ENCODE peak calls at places on chromosomes 4 and X, in seven cellular contexts. C is OCI-LY7, Y is testis, K is dorsolateral prefrontal cortex, X is foreskin fibroblast, W is MM.1S, O is HCT116. M is an unnamed sample.

GRCh38 chrX:136525738-136526606 is 6.0 kb upstream of the VGLL1 start:
- DNase-seq in K (peak; percentile 49), X (peak; percentile 77), O (no peak), C (no peak), Y (peak; percentile 80), W (no peak), M (no peak)

GRCh38 chr4:151091047-151091446 is 8.4 kb upstream of the RPS3A start:
- DNase-seq in K (no peak), X (no peak), Y (no peak), O (no peak), C (no peak), W (no peak), M (no peak)

GRCh38 chr4:74206088-74206826 is 48.3 kb downstream of the MTHFD2L start:
- DNase-seq in Y (peak; percentile 43), C (no peak), W (peak; percentile 67), K (no peak), O (no peak), X (no peak), M (no peak)

GRCh38 chr4:185859106-185859505 is 47.1 kb upstream of the SORBS2 start:
- DNase-seq in O (no peak), Y (no peak), W (no peak), X (no peak), C (no peak), K (no peak), M (no peak)

GRCh38 chrX:129781134-129782014 is 1.6 kb downstream of the SASH3 start:
- DNase-seq in W (peak; percentile 92), O (no peak), C (peak; percentile 92), K (no peak), Y (peak; percentile 19), X (no peak), M (no peak)

GRCh38 chrX:137428251-137428661 is 137.7 kb upstream of the ZIC3 start:
- DNase-seq in Y (no peak), K (no peak), C (no peak), X (no peak), O (no peak), W (no peak), M (peak; percentile 42)

GRCh38 chr4:65538571-65538970 is 131.7 kb downstream of the EPHA5 start:
- DNase-seq in X (no peak), Y (no peak), K (no peak), C (no peak), W (no peak), O (no peak), M (no peak)

GRCh38 chrX:115625577-115626301 is 64.8 kb downstream of the PLS3 start:
- DNase-seq in Y (no peak), C (no peak), O (no peak), W (no peak), X (no peak), K (no peak), M (no peak)

GRCh38 chrX:31500920-31501319 is 429.1 kb upstream of the FTHL17 start:
- DNase-seq in O (no peak), K (no peak), Y (no peak), C (no peak), X (no peak), W (peak; percentile 34), M (no peak)

GRCh38 chr4:38202223-38202622 is 242.0 kb downstream of the PTTG2 start:
- DNase-seq in K (no peak), W (no peak), Y (no peak), X (no peak), C (no peak), O (no peak), M (no peak)

GRCh38 chrX:32408389-32408788 is 803.0 kb downstream of the DMD start:
- DNase-seq in O (no peak), Y (no peak), K (no peak), W (peak; percentile 27), C (peak; percentile 62), X (no peak), M (no peak)

GRCh38 chr4:4680243-4680642 is 138.4 kb upstream of the STX18 start:
- DNase-seq in X (no peak), C (no peak), K (no peak), W (no peak), Y (no peak), O (no peak), M (no peak)

GRCh38 chrX:120797201-120797938 is 78.3 kb downstream of the CT47B1 start:
- DNase-seq in W (no peak), O (no peak), C (no peak), K (no peak), Y (no peak), X (no peak), M (no peak)

GRCh38 chrX:17547658-17548057 is 172.7 kb downstream of the NHS start:
- DNase-seq in O (peak; percentile 39), C (no peak), X (peak; percentile 77), Y (peak; percentile 64), K (no peak), W (peak; percentile 55), M (no peak)

GRCh38 chr4:16222957-16223527 is 3.2 kb downstream of the TAPT1 start:
- DNase-seq in O (no peak), Y (no peak), C (no peak), X (no peak), K (no peak), W (no peak), M (no peak)

GRCh38 chr4:182711211-182711610 is 206.0 kb downstream of the DCTD start:
- DNase-seq in K (no peak), Y (no peak), W (no peak), C (no peak), O (no peak), X (no peak), M (no peak)

GRCh38 chr4:182717788-182718583 is 199.2 kb downstream of the DCTD start:
- DNase-seq in K (no peak), W (no peak), X (no peak), O (no peak), C (no peak), Y (no peak), M (no peak)

GRCh38 chr4:182716207-182716606 is 201.0 kb downstream of the DCTD start:
- DNase-seq in X (no peak), O (no peak), K (no peak), W (no peak), Y (no peak), C (no peak), M (no peak)

DNA sequence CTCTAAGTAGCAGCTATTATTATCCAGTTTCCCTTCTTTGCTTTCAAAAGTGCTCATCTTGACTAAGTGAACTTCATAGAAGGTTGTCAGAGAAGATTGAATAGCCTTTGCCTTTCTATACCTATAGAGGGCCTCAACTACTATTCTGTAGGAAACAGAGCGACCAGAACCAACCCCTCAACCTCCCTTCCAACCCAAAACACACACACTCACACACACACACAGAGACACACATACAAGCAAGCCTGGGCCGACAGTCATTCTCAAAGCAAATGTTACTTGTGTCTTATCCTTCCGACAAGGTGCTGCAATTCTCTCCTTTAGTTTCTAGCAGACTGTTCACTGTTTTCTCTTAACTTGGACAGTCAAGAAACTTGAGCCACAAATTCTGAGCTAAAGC is 201.6 kb downstream of the DCTD start:
- DNase-seq in Y (no peak), O (no peak), X (no peak), K (no peak), C (no peak), W (no peak), M (no peak)
- TF ChIP-seq CTCF in Y (no peak), O (no peak), X (no peak), K (no peak), C (no peak), W (no peak), M (no peak)

GRCh38 chr4:45971108-45971507 is 152.7 kb downstream of the GABRG1 start:
- DNase-seq in W (no peak), Y (no peak), K (no peak), C (no peak), O (no peak), X (no peak), M (no peak)
- TF ChIP-seq CTCF in W (no peak), Y (no peak), K (no peak), C (no peak), O (no peak), X (no peak), M (no peak)

DNA sequence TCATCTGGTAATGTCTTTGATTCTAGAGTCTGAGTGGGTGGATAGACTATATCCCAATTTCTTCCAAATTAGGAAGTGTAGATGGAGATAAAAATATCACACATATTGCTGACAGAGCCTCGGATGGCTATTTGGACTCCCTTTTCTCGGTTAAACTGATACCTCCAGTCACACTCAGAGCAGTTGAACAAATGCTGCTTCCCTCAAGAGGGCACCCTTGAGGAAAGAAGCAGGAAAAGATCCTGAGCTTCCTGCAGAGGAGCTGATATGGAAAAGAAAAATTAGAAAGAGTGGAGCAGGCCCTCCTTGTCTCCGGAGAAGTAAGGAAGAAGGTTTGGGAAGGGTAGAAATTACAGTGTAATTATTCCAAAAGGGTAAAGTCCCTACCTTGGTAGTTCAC is 96.2 kb upstream of the CCSER1 start:
- DNase-seq in K (no peak), C (no peak), X (no peak), Y (peak; percentile 45), O (peak; percentile 23), W (no peak), M (no peak)
- TF ChIP-seq CTCF in K (peak; percentile 18), C (peak; percentile 12), X (no peak), Y (peak; percentile 8), O (peak; percentile 50), W (no peak), M (no peak)

GRCh38 chr4:181582595-181582994 is 660.6 kb upstream of the TENM3 start:
- DNase-seq in C (peak; percentile 5), X (no peak), W (no peak), O (no peak), Y (peak; percentile 30), K (no peak), M (no peak)
- TF ChIP-seq CTCF in C (peak; percentile 59), X (no peak), W (no peak), O (peak; percentile 44), Y (no peak), K (no peak), M (no peak)

GRCh38 chrX:70669120-70669519 is 224.5 kb downstream of the DLG3 start:
- DNase-seq in O (no peak), Y (no peak), X (no peak), K (no peak), C (no peak), W (no peak), M (no peak)

DNA sequence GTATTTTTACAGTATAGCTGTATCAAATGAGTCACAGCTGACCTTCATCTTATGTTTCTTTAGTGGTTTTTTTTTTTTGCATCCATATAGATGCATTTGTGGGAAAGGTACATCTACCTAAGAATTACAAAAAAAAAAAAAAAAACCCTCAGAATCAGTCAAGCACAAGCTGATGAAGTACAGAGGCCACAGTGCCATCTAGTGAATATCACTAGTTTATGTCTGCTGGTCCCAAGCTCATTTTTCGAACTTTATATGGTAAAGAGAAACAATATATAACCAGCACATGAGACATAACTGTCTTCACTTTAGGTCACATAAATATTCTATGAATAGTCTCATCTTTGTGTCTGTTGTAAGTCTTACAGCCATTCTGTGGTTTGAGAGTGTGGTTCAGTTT is 220.1 kb downstream of the DLG3 start:
- DNase-seq in C (peak; percentile 11), W (peak; percentile 48), Y (no peak), O (peak; percentile 16), X (peak; percentile 2), K (no peak), M (no peak)
- TF ChIP-seq CTCF in C (peak; percentile 62), W (peak; percentile 45), Y (no peak), O (peak; percentile 20), X (peak; percentile 29), K (peak; percentile 31), M (peak; percentile 20)

GRCh38 chrX:150503898-150504219 is 64.6 kb upstream of the MTM1 start:
- DNase-seq in K (no peak), W (no peak), X (no peak), Y (no peak), C (no peak), O (no peak), M (no peak)
- TF ChIP-seq CTCF in K (no peak), W (no peak), X (no peak), Y (no peak), C (no peak), O (peak; percentile 15), M (no peak)